ENCODE peak calls at places on chromosomes 6 and 20, in four cellular contexts. One of them, this sample, is unnamed.

GRCh38 chr6:100700009-100700408 is 181.1 kb downstream of the ASCC3 start:
- DNase-seq in ovary: no peak
- DNase-seq in HCT116: no peak
- DNase-seq in choroid plexus epithelial cell: no peak
- DNase-seq in this sample: no peak

GRCh38 chr6:166464418-166465400 is 82.0 kb upstream of the MPC1 start:
- DNase-seq in ovary: no peak
- DNase-seq in HCT116: no peak
- DNase-seq in choroid plexus epithelial cell: no peak
- DNase-seq in this sample: no peak

GRCh38 chr20:33653900-33654596 is 8.1 kb upstream of the C20orf144 start:
- DNase-seq in ovary: peak; percentile 74
- DNase-seq in choroid plexus epithelial cell: no peak
- DNase-seq in HCT116: no peak
- DNase-seq in this sample: no peak

GRCh38 chr6:138538390-138539031 is 39.2 kb upstream of the NHSL1 start:
- DNase-seq in ovary: no peak
- DNase-seq in HCT116: no peak
- DNase-seq in choroid plexus epithelial cell: peak; percentile 71
- DNase-seq in this sample: peak; percentile 58

GRCh38 chr6:83908813-83909212 is 49.3 kb downstream of the CYB5R4 start:
- DNase-seq in choroid plexus epithelial cell: peak; percentile 60
- DNase-seq in ovary: no peak
- DNase-seq in HCT116: no peak
- DNase-seq in this sample: no peak

GRCh38 chr6:29653452-29654038 is 3.3 kb upstream of the MOG start:
- DNase-seq in ovary: peak; percentile 39
- DNase-seq in HCT116: peak; percentile 74
- DNase-seq in choroid plexus epithelial cell: peak; percentile 92
- DNase-seq in this sample: peak; percentile 84

GRCh38 chr20:47209982-47210381 is 146.5 kb downstream of the ZMYND8 start:
- DNase-seq in ovary: no peak
- DNase-seq in choroid plexus epithelial cell: no peak
- DNase-seq in HCT116: no peak
- DNase-seq in this sample: no peak

GRCh38 chr6:112680076-112680475 is 332.9 kb downstream of the RFPL4B start:
- DNase-seq in ovary: no peak
- DNase-seq in choroid plexus epithelial cell: peak; percentile 26
- DNase-seq in HCT116: no peak
- DNase-seq in this sample: no peak

GRCh38 chr6:144879436-144879835 is 594.3 kb downstream of the UTRN start:
- DNase-seq in ovary: no peak
- DNase-seq in choroid plexus epithelial cell: no peak
- DNase-seq in HCT116: no peak
- DNase-seq in this sample: peak; percentile 7

DNA sequence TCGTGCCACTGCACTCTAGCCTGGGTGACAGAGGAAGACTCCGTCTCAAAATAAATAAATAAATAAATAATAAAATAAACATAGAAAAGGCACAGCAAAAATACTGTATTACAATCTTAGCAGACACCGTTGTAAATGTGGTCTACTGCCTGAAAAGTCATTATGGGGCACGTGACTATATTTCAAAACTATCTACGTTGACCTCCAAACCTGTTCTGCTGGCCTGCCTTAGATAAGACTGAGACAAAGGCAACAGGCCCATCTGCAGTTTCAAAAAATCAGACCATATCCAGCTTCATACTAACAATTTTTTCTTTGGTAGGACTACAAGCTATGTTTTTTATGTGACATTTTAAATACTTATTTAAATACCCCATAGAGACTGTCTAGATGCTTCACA is 59.1 kb downstream of the AGPAT4 start:
- DNase-seq in choroid plexus epithelial cell: no peak
- DNase-seq in ovary: no peak
- DNase-seq in HCT116: no peak
- DNase-seq in this sample: no peak
- TF ChIP-seq CTCF in choroid plexus epithelial cell: no peak
- TF ChIP-seq CTCF in ovary: no peak
- TF ChIP-seq CTCF in HCT116: no peak
- TF ChIP-seq CTCF in this sample: no peak

GRCh38 chr20:46028772-46029371 is at the start of gene SLC12A5:
- DNase-seq in HCT116: no peak
- DNase-seq in choroid plexus epithelial cell: no peak
- DNase-seq in ovary: no peak
- DNase-seq in this sample: no peak
- H3K4me3 ChIP-seq in HCT116: no peak within 1 kb of the TSS
- H3K4me3 ChIP-seq in choroid plexus epithelial cell: no peak within 1 kb of the TSS
- H3K4me3 ChIP-seq in ovary: no peak within 1 kb of the TSS
- H3K4me3 ChIP-seq in this sample: no peak within 1 kb of the TSS

GRCh38 chr6:37807656-37808055 is 11.9 kb upstream of the ZFAND3 start:
- DNase-seq in HCT116: no peak
- DNase-seq in choroid plexus epithelial cell: no peak
- DNase-seq in ovary: no peak
- DNase-seq in this sample: no peak
- TF ChIP-seq CTCF in HCT116: no peak
- TF ChIP-seq CTCF in choroid plexus epithelial cell: peak; percentile 2
- TF ChIP-seq CTCF in ovary: no peak
- TF ChIP-seq CTCF in this sample: peak; percentile 29

GRCh38 chr6:27694547-27694874 is 217.7 kb downstream of the OR2B2 start:
- DNase-seq in choroid plexus epithelial cell: no peak
- DNase-seq in HCT116: no peak
- DNase-seq in ovary: no peak
- DNase-seq in this sample: no peak
- H3K4me3 ChIP-seq in choroid plexus epithelial cell: peak overlapping the region; percentile 56
- H3K4me3 ChIP-seq in HCT116: peak overlapping the region; percentile 79
- H3K4me3 ChIP-seq in ovary: peak overlapping the region; percentile 43
- H3K4me3 ChIP-seq in this sample: no peak overlapping the region

DNA sequence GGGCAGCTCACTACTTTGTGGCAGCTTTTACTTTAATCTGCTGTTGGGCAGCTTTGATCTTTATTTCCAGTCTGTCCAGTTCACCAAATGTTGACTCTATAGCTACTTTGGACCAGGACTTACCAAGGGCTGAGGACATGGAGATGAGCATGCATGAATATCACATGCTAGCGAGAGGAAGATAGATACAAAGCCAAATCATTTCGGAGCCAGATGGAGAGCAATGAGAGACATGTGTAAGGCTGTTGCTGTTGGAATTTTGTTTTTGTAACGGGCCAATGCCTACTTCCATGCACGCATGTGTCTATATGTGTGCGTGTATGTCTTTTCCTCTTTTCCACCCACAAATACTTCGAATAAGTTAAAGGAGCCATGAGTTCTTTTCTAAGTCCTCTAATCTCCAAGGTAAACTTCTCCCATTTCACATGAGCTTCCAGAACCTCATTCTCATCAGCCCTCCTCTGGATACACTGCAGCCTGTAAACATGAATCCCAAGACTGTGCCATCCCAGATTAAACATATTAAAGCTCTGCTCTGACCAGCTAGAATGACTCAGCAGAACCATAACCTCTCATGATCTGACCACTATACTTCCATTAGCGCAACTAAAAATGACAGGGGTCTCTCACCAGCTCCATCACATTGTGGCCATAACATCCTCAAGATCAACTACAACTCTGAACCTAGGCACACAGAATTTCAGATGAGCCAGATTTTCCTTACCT is 160.7 kb downstream of the LRFN2 start:
- DNase-seq in HCT116: no peak
- DNase-seq in ovary: no peak
- DNase-seq in choroid plexus epithelial cell: no peak
- DNase-seq in this sample: no peak
- TF ChIP-seq CTCF in HCT116: no peak
- TF ChIP-seq CTCF in ovary: no peak
- TF ChIP-seq CTCF in choroid plexus epithelial cell: no peak
- TF ChIP-seq CTCF in this sample: no peak

GRCh38 chr6:70669133-70669532 is 1.4 kb downstream of the SMAP1 start:
- DNase-seq in ovary: no peak
- DNase-seq in choroid plexus epithelial cell: peak; percentile 24
- DNase-seq in HCT116: no peak
- DNase-seq in this sample: no peak
- H3K4me3 ChIP-seq in ovary: peak overlapping the region; percentile 93
- H3K4me3 ChIP-seq in choroid plexus epithelial cell: no peak overlapping the region
- H3K4me3 ChIP-seq in HCT116: peak overlapping the region; percentile 73
- H3K4me3 ChIP-seq in this sample: peak overlapping the region; percentile 83

DNA sequence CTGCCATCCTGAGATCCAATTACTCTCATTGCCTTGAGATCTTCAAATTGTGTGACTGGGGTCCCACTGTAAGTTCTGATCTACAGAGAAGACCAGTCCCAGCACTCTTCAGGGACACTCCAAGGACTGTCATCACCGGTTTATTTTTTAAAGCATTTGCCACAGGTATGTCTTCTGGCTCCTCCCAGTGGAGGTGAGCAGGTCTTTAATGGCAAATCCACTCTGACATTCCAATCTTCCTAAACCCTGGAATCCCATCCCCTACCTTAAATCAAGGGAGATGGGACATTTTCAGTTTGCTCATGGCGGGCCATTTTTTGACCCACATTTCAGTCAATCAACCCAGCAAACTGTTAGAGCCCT is 35.2 kb upstream of the IYD start:
- DNase-seq in HCT116: no peak
- DNase-seq in ovary: no peak
- DNase-seq in choroid plexus epithelial cell: no peak
- DNase-seq in this sample: no peak
- TF ChIP-seq CTCF in HCT116: no peak
- TF ChIP-seq CTCF in ovary: no peak
- TF ChIP-seq CTCF in choroid plexus epithelial cell: no peak
- TF ChIP-seq CTCF in this sample: no peak

GRCh38 chr6:33296797-33297405 is 1.8 kb downstream of the RGL2 start:
- DNase-seq in choroid plexus epithelial cell: no peak
- DNase-seq in HCT116: no peak
- DNase-seq in ovary: peak; percentile 33
- DNase-seq in this sample: no peak
- H3K4me3 ChIP-seq in choroid plexus epithelial cell: peak overlapping the region; percentile 92
- H3K4me3 ChIP-seq in HCT116: peak overlapping the region; percentile 85
- H3K4me3 ChIP-seq in ovary: peak overlapping the region; percentile 69
- H3K4me3 ChIP-seq in this sample: peak overlapping the region; percentile 96

GRCh38 chr6:164455835-164456234 is 853.6 kb downstream of the C6orf118 start:
- DNase-seq in HCT116: no peak
- DNase-seq in ovary: no peak
- DNase-seq in choroid plexus epithelial cell: no peak
- DNase-seq in this sample: no peak
- TF ChIP-seq CTCF in HCT116: no peak
- TF ChIP-seq CTCF in ovary: no peak
- TF ChIP-seq CTCF in choroid plexus epithelial cell: no peak
- TF ChIP-seq CTCF in this sample: no peak

This sample was measured in fibroblast of villous mesenchyme.